ENCODE peak calls at places on chromosomes 13 and 19, in four cellular contexts. F is naive thymus-derived CD4-positive, alpha-beta T cell; N is activated CD8-positive, alpha-beta T cell treated with anti-CD3 and anti-CD28 coated beads for 36 hours; R is effector memory CD8-positive, alpha-beta T cell. O is an unnamed sample.
A peak's percentile ranks its signal among the peaks of the same experiment; 100 is the strongest.

GRCh38 chr13:113327391-113327765 is 30.3 kb downstream of the LAMP1 start:
- ATAC-seq in R (no peak), F (no peak), N (no peak), O (no peak)

GRCh38 chr13:19345158-19345557 is 163.5 kb upstream of the TUBA3C start:
- ATAC-seq in R (no peak), N (no peak), F (no peak), O (no peak)

GRCh38 chr13:44292545-44292944 is 81.1 kb upstream of the SERP2 start:
- ATAC-seq in R (no peak), N (no peak), F (peak; percentile 41), O (no peak)

GRCh38 chr19:10817291-10818038 is 18.5 kb downstream of the TMED1 start:
- ATAC-seq in N (no peak), R (no peak), F (no peak), O (no peak)

GRCh38 chr13:40496035-40496810 is 170.2 kb downstream of the FOXO1 start:
- ATAC-seq in F (no peak), N (no peak), R (no peak), O (no peak)

GRCh38 chr13:37381502-37381901 is 217.1 kb downstream of the POSTN start:
- ATAC-seq in N (no peak), R (no peak), F (no peak), O (no peak)

GRCh38 chr19:18450021-18450933 is 12.3 kb upstream of the ISYNA1 start:
- ATAC-seq in N (no peak), F (no peak), R (no peak), O (no peak)

GRCh38 chr19:38134538-38135149 is 89.4 kb downstream of the DPF1 start:
- ATAC-seq in R (no peak), F (peak; percentile 20), N (no peak), O (no peak)

GRCh38 chr19:720691-721160 is 12.0 kb downstream of the PALM start:
- ATAC-seq in N (no peak), R (no peak), F (no peak), O (no peak)

GRCh38 chr19:51798958-51799310 is 4.0 kb downstream of the FPR3 start:
- ATAC-seq in F (no peak), N (no peak), R (no peak), O (no peak)

GRCh38 chr19:58058428-58058827 is 654 bp upstream of the ZNF135 start:
- ATAC-seq in N (no peak), F (no peak), R (no peak), O (no peak)

GRCh38 chr13:71255633-71256032 is 611.4 kb downstream of the DACH1 start:
- ATAC-seq in F (no peak), N (no peak), R (no peak), O (no peak)

GRCh38 chr13:35144496-35144895 is 202.4 kb downstream of the NBEA start:
- ATAC-seq in F (peak; percentile 38), R (no peak), N (no peak), O (no peak)

GRCh38 chr19:21143428-21143827 is 1.6 kb downstream of the ZNF431 start:
- ATAC-seq in F (no peak), N (no peak), R (no peak), O (no peak)

GRCh38 chr13:113618455-113618854 is 33.9 kb downstream of the TFDP1 start:
- ATAC-seq in F (no peak), N (no peak), R (no peak), O (no peak)

GRCh38 chr13:40306817-40307216 is 359.6 kb downstream of the FOXO1 start:
- ATAC-seq in F (no peak), R (no peak), N (peak; percentile 91), O (peak; percentile 99)

GRCh38 chr19:41691268-41691970 is 3.3 kb upstream of the CEACAM7 start:
- ATAC-seq in N (peak; percentile 37), F (no peak), R (no peak), O (peak; percentile 35)

GRCh38 chr19:42176990-42177685 is 40.3 kb downstream of the DEDD2 start:
- ATAC-seq in N (peak; percentile 91), R (peak; percentile 93), F (peak; percentile 96), O (peak; percentile 97)

GRCh38 chr13:106488075-106488474 is 47.4 kb downstream of the EFNB2 start:
- ATAC-seq in R (no peak), N (no peak), F (no peak), O (no peak)

GRCh38 chr13:84812078-84812477 is 929.8 kb upstream of the SLITRK1 start:
- ATAC-seq in R (no peak), F (no peak), N (no peak), O (no peak)

GRCh38 chr13:46982856-46983582 is 86.2 kb upstream of the HTR2A start:
- ATAC-seq in F (peak; percentile 64), R (peak; percentile 58), N (peak; percentile 51), O (peak; percentile 68)

GRCh38 chr13:24894277-24894971 is 130.5 kb downstream of the RNF17 start:
- ATAC-seq in R (no peak), N (no peak), F (no peak), O (no peak)

GRCh38 chr19:4597278-4597974 is 37.9 kb upstream of the SEMA6B start:
- ATAC-seq in F (peak; percentile 43), N (peak; percentile 21), R (peak; percentile 35), O (no peak)

GRCh38 chr19:23512151-23512925 is 117.1 kb upstream of the ZNF91 start:
- ATAC-seq in N (no peak), F (no peak), R (no peak), O (no peak)

GRCh38 chr13:95235199-95235726 is 66.0 kb downstream of the ABCC4 start:
- ATAC-seq in N (no peak), F (no peak), R (no peak), O (no peak)

GRCh38 chr19:34687348-34687747 is 9.9 kb downstream of the ZNF302 start:
- ATAC-seq in F (no peak), R (no peak), N (no peak), O (no peak)

GRCh38 chr19:16319466-16319865 is 5.2 kb upstream of the KLF2 start:
- ATAC-seq in R (peak; percentile 15), F (no peak), N (no peak), O (no peak)

GRCh38 chr13:22861958-22862466 is 318.8 kb upstream of the SGCG start:
- ATAC-seq in F (no peak), R (no peak), N (no peak), O (no peak)

GRCh38 chr13:110921695-110922094 is 6.8 kb upstream of the ANKRD10 start:
- ATAC-seq in R (no peak), N (peak; percentile 28), F (peak; percentile 16), O (no peak)

GRCh38 chr13:43686557-43686956 is 100.2 kb downstream of the ENOX1 start:
- ATAC-seq in F (no peak), N (no peak), R (no peak), O (no peak)

GRCh38 chr19:13085673-13086072 is 17.0 kb downstream of the LYL1 start:
- ATAC-seq in R (no peak), F (no peak), N (no peak), O (no peak)

GRCh38 chr13:45953082-45953481 is 99.5 kb downstream of the ZC3H13 start:
- ATAC-seq in N (no peak), F (no peak), R (no peak), O (no peak)

GRCh38 chr13:45538382-45538781 is 73.6 kb downstream of the COG3 start:
- ATAC-seq in F (no peak), N (peak; percentile 34), R (no peak), O (peak; percentile 30)

GRCh38 chr19:12669272-12670158 is 2.9 kb downstream of the WDR83 start:
- ATAC-seq in R (peak; percentile 37), N (peak; percentile 15), F (peak; percentile 62), O (peak; percentile 14)

GRCh38 chr19:34972163-34972705 is 8.2 kb upstream of the ZNF792 start:
- ATAC-seq in N (no peak), R (no peak), F (no peak), O (no peak)

GRCh38 chr19:1232231-1232637 is 5.6 kb downstream of the CBARP start:
- ATAC-seq in R (no peak), F (no peak), N (no peak), O (no peak)

GRCh38 chr19:588758-589692 is 656 bp upstream of the HCN2 start:
- ATAC-seq in N (no peak), R (no peak), F (peak; percentile 6), O (no peak)

GRCh38 chr13:103277959-103278673 is 211.9 kb upstream of the SLC10A2 start:
- ATAC-seq in N (no peak), F (no peak), R (no peak), O (no peak)

GRCh38 chr19:12664406-12665280 is 1.9 kb downstream of the MAN2B1 start:
- ATAC-seq in R (no peak), F (no peak), N (no peak), O (no peak)

O was measured in activated CD4-positive, CD25-positive, alpha-beta regulatory T cell treated with anti-CD3 and anti-CD28 coated beads, Interleukin-2, amount 50 U/mL, for 24 hours.